ENCODE peak calls at places on chromosomes 5 and 9, in five cellular contexts. C is prostate gland, Z is HepG2, K is suprapubic skin, S is sigmoid colon. Y is an unnamed sample.
A peak's percentile ranks its signal among the peaks of the same experiment; 100 is the strongest.

GRCh38 chr9:38017149-38017884 is 51.7 kb downstream of the SHB start:
- DNase-seq in Z (no peak), K (no peak), C (peak; percentile 85), S (no peak), Y (peak; percentile 69)

GRCh38 chr9:13786131-13786530 is 506.6 kb upstream of the MPDZ start:
- DNase-seq in K (no peak), S (no peak), C (no peak), Z (no peak), Y (no peak)

GRCh38 chr9:114894206-114894605 is 36.2 kb downstream of the TNFSF8 start:
- DNase-seq in K (no peak), Z (no peak), C (no peak), S (no peak), Y (no peak)

GRCh38 chr5:59133801-59134261 is 551.0 kb downstream of the RAB3C start:
- DNase-seq in S (no peak), K (no peak), Z (no peak), C (no peak), Y (no peak)

GRCh38 chr9:14935099-14935710 is 25.0 kb upstream of the FREM1 start:
- DNase-seq in Z (no peak), S (no peak), K (no peak), C (no peak), Y (no peak)

GRCh38 chr9:91312717-91313325 is 48.9 kb downstream of the AUH start:
- DNase-seq in Z (no peak), S (no peak), K (no peak), C (peak; percentile 90), Y (peak; percentile 44)

GRCh38 chr5:92922231-92922967 is 658.6 kb downstream of the NR2F1-AS1 start:
- DNase-seq in Z (peak; percentile 24), S (no peak), C (no peak), K (no peak), Y (no peak)

GRCh38 chr5:1484416-1485319 is 39.1 kb downstream of the LPCAT1 start:
- DNase-seq in C (no peak), Z (no peak), S (no peak), K (no peak), Y (no peak)

GRCh38 chr5:34930870-34931269 is 1.5 kb downstream of the DNAJC21 start:
- DNase-seq in K (no peak), C (no peak), S (no peak), Z (no peak), Y (no peak)

GRCh38 chr9:95092321-95093072 is 225.0 kb downstream of the FANCC start:
- DNase-seq in S (peak; percentile 72), C (no peak), Z (no peak), K (no peak), Y (no peak)

GRCh38 chr5:138903113-138903789 is 28.1 kb upstream of the LRRTM2 start:
- DNase-seq in Z (no peak), C (no peak), S (no peak), K (no peak), Y (no peak)

GRCh38 chr5:360277-361027 is 38.9 kb downstream of the AHRR start:
- DNase-seq in Z (no peak), C (no peak), S (no peak), K (no peak), Y (no peak)

GRCh38 chr9:35910613-35911488 is 1.6 kb downstream of the SPAAR start:
- DNase-seq in K (no peak), S (no peak), Z (peak; percentile 58), C (peak; percentile 53), Y (peak; percentile 46)

GRCh38 chr5:4158750-4159447 is 563.3 kb downstream of the IRX1 start:
- DNase-seq in C (no peak), K (no peak), Z (no peak), S (no peak), Y (no peak)

GRCh38 chr5:90606539-90606938 is 47.9 kb downstream of the ADGRV1 start:
- DNase-seq in Z (peak; percentile 14), C (no peak), K (no peak), S (no peak), Y (no peak)

GRCh38 chr5:6427689-6428088 is 21.0 kb upstream of the UBE2QL1 start:
- DNase-seq in K (no peak), Z (no peak), C (no peak), S (no peak), Y (no peak)

GRCh38 chr5:176629853-176630680 is at the start of the genes EIF4E1B and SNCB:
- DNase-seq in C (no peak), Z (no peak), K (no peak), S (no peak), Y (no peak)

GRCh38 chr5:172361566-172362238 is 78.1 kb upstream of the UBTD2 start:
- DNase-seq in Z (no peak), K (peak; percentile 86), C (no peak), S (no peak), Y (peak; percentile 76)

DNA sequence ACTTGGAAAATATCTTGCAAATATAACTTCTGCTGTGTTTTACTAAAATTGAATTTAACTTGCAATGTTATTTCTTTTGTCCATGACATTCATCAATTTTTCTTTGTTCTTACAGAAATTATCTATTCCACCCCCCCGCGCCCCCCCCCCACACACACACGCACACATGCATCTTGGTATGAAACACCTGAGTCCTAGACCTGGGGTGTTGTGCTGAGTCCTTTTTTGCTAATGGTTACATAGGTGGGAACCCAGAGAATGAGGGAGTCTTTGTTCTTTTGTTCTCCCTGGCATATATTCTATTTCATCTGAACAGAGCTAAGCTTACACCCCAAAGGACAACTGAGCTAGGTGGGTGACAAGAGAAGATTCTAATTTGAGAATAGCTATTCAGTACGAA is 308.9 kb downstream of the CWC27 start:
- DNase-seq in S (no peak), Z (no peak), K (no peak), C (no peak), Y (no peak)
- H3K4me1 ChIP-seq in S (peaks cover 30% of the 10 kb centered on the region), Z (no peaks in the 10 kb centered on the region), K (no peaks in the 10 kb centered on the region), C (no peaks in the 10 kb centered on the region), Y (no peaks in the 10 kb centered on the region)

GRCh38 chr9:109793196-109793595 is 13.2 kb downstream of the PALM2AKAP2 start:
- DNase-seq in C (no peak), K (no peak), S (no peak), Z (no peak), Y (no peak)
- TF ChIP-seq POLR2AphosphoS5 in C (no peak), K (peak; percentile 42), S (no peak), Z (no peak), Y (no peak)

GRCh38 chr5:136192015-136192525 is 892 bp downstream of the SMIM32 start:
- DNase-seq in C (no peak), Z (no peak), K (no peak), S (peak; percentile 64), Y (peak; percentile 86)
- TF ChIP-seq POLR2A in C (no peak), Z (no peak), K (no peak), S (no peak), Y (no peak)

DNA sequence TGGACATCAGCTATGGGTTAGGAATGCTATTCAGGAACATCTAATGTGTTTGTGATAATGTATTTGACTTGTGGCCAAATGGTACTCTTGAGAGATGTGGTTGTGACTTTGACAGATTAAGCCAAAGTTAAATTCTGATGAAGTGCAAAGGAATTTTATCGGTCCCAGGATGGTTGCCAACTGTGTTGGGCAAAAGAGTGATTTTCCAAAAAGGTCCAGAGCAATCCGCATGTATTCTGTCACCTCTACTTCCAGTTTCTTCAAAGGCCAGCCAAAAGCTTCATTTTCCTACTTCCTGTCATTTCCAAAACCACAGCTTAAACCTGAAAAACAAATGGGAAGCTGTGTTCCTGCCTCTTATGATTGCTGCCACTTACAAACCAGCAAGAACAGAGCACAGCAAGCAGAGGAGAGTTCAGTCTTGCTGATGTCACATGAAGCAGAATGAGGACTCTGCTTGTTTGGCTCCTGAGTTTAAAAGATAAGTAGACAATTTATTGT is 59.8 kb downstream of the MARCHF3 start:
- DNase-seq in S (no peak), C (no peak), K (no peak), Z (no peak), Y (no peak)
- H3K4me1 ChIP-seq in S (peaks cover 4% of the 10 kb centered on the region), C (no peaks in the 10 kb centered on the region), K (peaks cover 12% of the 10 kb centered on the region), Z (peaks cover 22% of the 10 kb centered on the region), Y (peaks cover 34% of the 10 kb centered on the region)

DNA sequence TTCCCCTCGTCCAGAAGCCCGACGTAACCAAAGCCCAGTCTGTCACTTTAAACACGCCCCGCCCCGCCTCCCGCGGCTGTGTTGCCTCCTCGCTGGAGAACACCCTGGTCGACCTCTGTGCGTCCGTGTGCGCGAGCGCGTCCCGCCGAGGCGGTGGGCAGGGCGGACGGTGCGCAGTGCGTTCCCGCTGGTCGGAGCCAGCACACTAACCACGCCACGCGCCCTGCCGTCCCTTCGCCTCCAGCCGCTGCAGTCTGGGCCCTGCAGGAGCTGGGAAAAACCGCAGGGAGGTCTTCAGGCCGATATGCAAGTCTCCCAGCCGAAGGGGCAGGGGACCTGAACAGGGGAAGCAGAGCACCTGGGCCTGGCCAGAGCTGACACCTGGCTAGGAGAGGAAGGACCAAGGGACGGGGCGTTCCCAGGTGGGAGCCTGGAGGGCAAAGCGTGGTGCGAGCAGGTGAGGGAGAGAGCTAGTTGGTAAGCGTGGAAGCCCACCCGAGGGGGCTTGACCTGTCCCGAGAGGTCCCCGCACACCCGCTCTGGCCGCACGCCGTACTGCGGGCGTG is 1.3 kb upstream of the PHPT1 start:
- DNase-seq in Z (peak; percentile 72), C (peak; percentile 64), K (peak; percentile 95), S (peak; percentile 92), Y (peak; percentile 89)
- TF ChIP-seq POLR2AphosphoS5 in Z (peak; percentile 68), C (peak; percentile 53), K (peak; percentile 42), S (peak; percentile 50), Y (peak; percentile 83)

GRCh38 chr9:110255417-110256141 is 728 bp downstream of the TXN start:
- DNase-seq in K (peak; percentile 88), S (peak; percentile 82), C (peak; percentile 55), Z (peak; percentile 29), Y (peak; percentile 92)
- TF ChIP-seq POLR2A in K (peak; percentile 21), S (no peak), C (peak; percentile 53), Z (no peak), Y (no peak)

GRCh38 chr9:128067898-128068655 is at the start of gene SLC25A25:
- DNase-seq in K (peak; percentile 100), S (peak; percentile 100), C (peak; percentile 100), Z (peak; percentile 98), Y (peak; percentile 100)
- H3K4me1 ChIP-seq in K (peaks cover 69% of the 10 kb centered on the region), S (peaks cover 67% of the 10 kb centered on the region), C (peaks cover 14% of the 10 kb centered on the region), Z (peaks cover 59% of the 10 kb centered on the region), Y (peaks cover 44% of the 10 kb centered on the region)